ENCODE peak calls at places on chromosomes 2 and 18, in nine cellular contexts. Y is prostate gland; K is CD8-positive, alpha-beta T cell; I is GM10248; P is foreskin fibroblast; L is spleen; T is neural crest cell; U is endodermal cell; R is fibroblast of pulmonary artery. V is an unnamed sample.

GRCh38 chr2:69791045-69791444 is 38.4 kb upstream of the GMCL1 start:
- DNase-seq in T (no peak), I (no peak), Y (no peak), K (no peak), U (peak), P (no peak), L (no peak), R (peak), V (no peak)

GRCh38 chr2:181575650-181576025 is 81.3 kb downstream of the CERKL start:
- DNase-seq in L (no peak), R (no peak), K (no peak), T (no peak), P (no peak), Y (no peak), I (no peak), U (no peak), V (no peak)

GRCh38 chr2:235843591-235844395 is 324.4 kb downstream of the GBX2 start:
- DNase-seq in K (no peak), I (no peak), L (peak), R (no peak), U (no peak), Y (no peak), T (no peak), P (no peak), V (no peak)

GRCh38 chr2:96527990-96528679 is 8.4 kb upstream of the ARID5A start:
- DNase-seq in P (peak), R (peak), T (no peak), K (peak), L (peak), Y (peak), I (no peak), U (no peak), V (no peak)

GRCh38 chr2:145197944-145198343 is 678.0 kb upstream of the ZEB2 start:
- DNase-seq in Y (no peak), P (no peak), K (no peak), L (no peak), T (no peak), I (no peak), U (no peak), R (no peak), V (no peak)

GRCh38 chr2:9212010-9212638 is 5.5 kb downstream of the ASAP2 start:
- DNase-seq in Y (no peak), K (no peak), P (no peak), I (no peak), U (no peak), R (no peak), L (peak), T (no peak), V (no peak)

GRCh38 chr2:7706791-7707190 is 789.6 kb downstream of the RNF144A start:
- DNase-seq in I (no peak), L (no peak), U (no peak), R (no peak), P (peak), Y (no peak), K (no peak), T (no peak), V (no peak)

GRCh38 chr2:237025090-237025865 is 60.4 kb upstream of the COPS8 start:
- DNase-seq in K (no peak), L (no peak), U (no peak), Y (no peak), P (peak), R (peak), I (no peak), T (no peak), V (no peak)

GRCh38 chr2:11496311-11496710 is 30.4 kb upstream of the E2F6 start:
- DNase-seq in P (no peak), U (no peak), L (no peak), Y (no peak), K (no peak), R (no peak), T (no peak), I (no peak), V (no peak)

GRCh38 chr2:72778410-72778809 is 47.4 kb downstream of the EXOC6B start:
- DNase-seq in K (no peak), Y (no peak), R (peak), P (peak), L (no peak), I (no peak), U (no peak), T (no peak), V (no peak)

GRCh38 chr2:85723707-85724360 is 29.7 kb downstream of the GNLY start:
- DNase-seq in R (no peak), T (no peak), L (no peak), Y (no peak), P (peak), U (no peak), I (no peak), K (no peak), V (no peak)

GRCh38 chr2:158034198-158034831 is 67.4 kb upstream of the UPP2 start:
- DNase-seq in I (peak), K (no peak), R (peak), U (peak), Y (peak), L (no peak), T (peak), P (peak), V (no peak)

GRCh38 chr2:64869126-64869525 is 120.1 kb upstream of the SLC1A4 start:
- DNase-seq in K (no peak), U (no peak), I (no peak), L (no peak), P (no peak), T (no peak), R (no peak), Y (no peak), V (no peak)

GRCh38 chr2:64865073-64865830 is 123.9 kb upstream of the SLC1A4 start:
- DNase-seq in L (peak), Y (peak), P (peak), T (peak), I (peak), U (peak), K (peak), R (peak), V (peak)

GRCh38 chr2:64865831-64866146 is 123.4 kb upstream of the SLC1A4 start:
- DNase-seq in K (no peak), I (no peak), P (no peak), L (no peak), Y (no peak), U (no peak), T (no peak), R (no peak), V (no peak)

GRCh38 chr2:64867253-64867996 is 121.8 kb upstream of the SLC1A4 start:
- DNase-seq in P (no peak), T (no peak), L (no peak), I (no peak), U (no peak), R (no peak), Y (no peak), K (no peak), V (no peak)

GRCh38 chr2:64866797-64867196 is 122.4 kb upstream of the SLC1A4 start:
- DNase-seq in R (peak), T (no peak), Y (peak), L (no peak), I (no peak), K (no peak), P (peak), U (no peak), V (no peak)
- TF ChIP-seq CTCF in R (peak), T (no peak), Y (no peak), L (no peak), I (no peak), K (no peak), P (peak), U (no peak), V (no peak)

DNA sequence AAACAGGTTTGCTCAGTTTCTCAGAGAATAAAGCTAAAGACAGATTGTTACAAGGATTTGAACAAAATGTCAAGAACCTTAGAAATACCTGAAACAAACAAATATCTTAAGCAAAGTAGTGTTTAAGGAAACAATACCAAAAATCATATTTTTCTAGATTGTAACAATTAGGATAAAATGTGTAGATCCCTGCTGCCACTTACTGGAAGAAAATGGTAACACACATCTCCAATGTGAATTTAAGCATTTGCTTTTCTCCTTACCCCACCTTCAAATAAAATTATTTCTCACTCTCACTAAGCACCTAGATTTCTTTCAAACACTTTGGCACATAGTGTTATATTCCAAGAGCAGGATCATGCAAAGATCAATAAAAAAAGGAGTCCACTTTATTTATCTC is 34.9 kb downstream of the SUCLG1 start:
- DNase-seq in L (no peak), R (peak), P (no peak), I (peak), T (no peak), K (no peak), U (no peak), Y (no peak), V (no peak)
- TF ChIP-seq CTCF in L (peak), R (peak), P (peak), I (peak), T (peak), K (peak), U (peak), Y (peak), V (peak)

GRCh38 chr18:75728621-75729020 is 301.1 kb upstream of the SMIM21 start:
- DNase-seq in Y (no peak), L (no peak), K (no peak), U (no peak), P (no peak), T (no peak), R (no peak), I (no peak), V (no peak)

GRCh38 chr18:75730249-75730648 is 302.7 kb upstream of the SMIM21 start:
- DNase-seq in K (no peak), I (no peak), P (no peak), L (no peak), Y (no peak), T (no peak), R (no peak), U (no peak), V (no peak)

DNA sequence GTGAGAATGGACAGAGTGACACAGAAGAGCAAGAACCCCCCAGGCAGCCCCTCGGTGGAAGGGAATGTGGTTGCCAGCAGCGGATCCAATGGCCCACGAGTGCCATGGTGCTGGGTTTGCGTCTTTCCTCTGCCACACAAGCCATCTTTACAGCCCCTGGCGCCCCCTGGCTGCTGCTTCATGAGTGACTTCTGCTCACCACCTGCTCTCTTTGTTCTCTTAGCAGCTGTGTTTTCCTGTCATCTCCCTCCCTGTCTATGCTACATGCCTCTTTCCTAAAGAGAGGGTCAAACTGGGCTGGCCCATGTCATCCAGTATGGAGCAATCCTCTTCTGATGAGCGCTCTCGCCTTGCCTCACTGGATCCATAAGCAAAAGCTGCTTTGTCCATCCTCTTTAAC is 300.0 kb upstream of the SMIM21 start:
- DNase-seq in T (peak), L (no peak), P (no peak), R (peak), I (peak), K (peak), U (peak), Y (no peak), V (no peak)
- TF ChIP-seq CTCF in T (peak), L (peak), P (peak), R (peak), I (peak), K (no peak), U (peak), Y (peak), V (no peak)

DNA sequence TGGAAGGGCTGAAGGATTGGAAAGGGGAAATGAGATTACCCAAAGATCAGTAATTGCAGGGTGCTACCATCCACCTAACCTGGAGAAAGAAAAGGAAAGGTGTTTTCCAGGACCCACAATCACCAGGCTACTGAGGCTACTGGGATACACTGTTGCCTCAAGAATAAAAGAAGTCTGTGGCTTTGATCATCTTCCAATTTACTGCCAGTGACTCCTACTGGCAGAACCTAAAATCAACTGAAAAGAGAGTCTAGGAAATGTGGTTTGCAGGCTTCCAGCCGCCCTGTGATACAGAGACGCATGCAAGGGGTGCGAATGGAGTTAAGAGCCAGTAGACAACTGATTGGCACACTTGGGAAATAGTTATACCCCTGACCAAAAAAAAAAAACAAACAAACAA is 16.6 kb upstream of the TTL start:
- DNase-seq in P (no peak), I (no peak), Y (no peak), R (peak), U (no peak), T (no peak), K (no peak), L (no peak), V (no peak)
- TF ChIP-seq CTCF in P (peak), I (no peak), Y (no peak), R (peak), U (peak), T (peak), K (no peak), L (no peak), V (no peak)

DNA sequence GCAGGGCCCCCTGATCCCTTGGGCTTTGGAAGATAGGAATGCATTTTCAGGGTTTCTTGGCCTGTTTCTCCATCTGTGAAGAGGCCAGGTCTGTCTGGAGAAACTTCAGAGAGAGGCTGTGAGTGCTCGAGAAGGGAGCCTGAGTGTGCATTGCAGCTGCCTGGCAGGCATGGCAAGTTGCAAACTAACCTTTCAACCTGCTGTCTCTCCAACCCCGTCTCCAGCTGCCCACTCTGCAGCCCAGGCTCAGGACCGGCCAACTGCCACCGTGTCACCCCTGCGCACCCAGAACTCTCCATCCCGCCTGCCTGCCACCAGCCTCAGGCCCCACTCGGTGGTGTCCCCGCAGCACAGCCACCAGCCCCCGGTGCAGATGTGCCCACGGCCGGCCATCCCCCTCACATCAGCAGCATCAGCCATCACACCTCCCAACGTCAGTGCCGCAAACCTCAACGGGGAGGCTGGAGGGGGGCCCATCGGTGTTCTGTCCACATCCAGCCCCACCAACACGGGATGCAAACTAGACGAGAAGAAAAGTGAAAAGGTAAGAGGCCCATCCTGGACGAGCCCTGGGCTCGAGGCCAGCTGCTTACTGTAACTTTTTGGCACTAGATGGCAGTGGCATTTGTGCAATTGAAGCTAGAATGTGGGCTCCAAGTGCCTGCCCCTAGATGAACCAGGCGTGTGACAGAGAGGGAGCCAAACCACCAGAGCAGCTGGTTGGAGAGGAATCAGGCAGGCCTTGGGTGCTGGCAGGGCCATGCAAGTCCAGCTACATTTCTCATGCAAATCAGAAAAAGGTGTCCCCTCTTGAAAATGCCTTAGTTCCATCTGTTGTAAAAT is 164.6 kb downstream of the SEPTIN10 start:
- DNase-seq in R (no peak), T (no peak), I (no peak), U (peak), L (peak), K (no peak), Y (peak), P (no peak), V (no peak)
- TF ChIP-seq CTCF in R (no peak), T (no peak), I (no peak), U (no peak), L (no peak), K (no peak), Y (peak), P (no peak), V (no peak)

DNA sequence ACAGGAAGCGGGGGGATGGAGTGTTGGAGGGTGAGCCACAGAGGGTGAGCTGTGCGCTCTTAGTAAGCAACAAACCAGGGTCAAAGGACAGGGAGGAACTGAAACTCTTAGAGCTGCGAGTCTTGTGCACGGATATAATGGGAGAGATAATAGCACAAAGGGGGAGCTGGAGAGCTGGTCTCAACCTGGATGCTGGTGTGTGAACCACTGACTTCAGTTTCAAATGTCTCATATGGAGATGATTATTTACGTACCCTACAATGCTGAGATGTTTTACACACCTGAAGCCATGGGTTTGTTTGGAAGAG is 35.9 kb downstream of the PTGR3 start:
- DNase-seq in Y (no peak), L (no peak), P (no peak), R (peak), K (no peak), I (peak), U (peak), T (no peak), V (no peak)
- TF ChIP-seq CTCF in Y (no peak), L (no peak), P (no peak), R (no peak), K (no peak), I (peak), U (peak), T (no peak), V (no peak)